ENCODE peak calls at places on chromosome 22, in nine cellular contexts. One of them, this sample, is unnamed.

GRCh38 chr22:21816787-21817496 is 50.5 kb downstream of the MAPK1 start:
- DNase-seq in GM12892: peak
- DNase-seq in breast epithelium: no peak
- DNase-seq in GM23338: no peak
- DNase-seq in esophagus muscularis mucosa: no peak
- DNase-seq in GM12891: peak
- DNase-seq in stomach: no peak
- DNase-seq in transverse colon: no peak
- DNase-seq in HL-60: peak
- DNase-seq in this sample: peak

GRCh38 chr22:21948390-21948789 is 4.3 kb downstream of the PPM1F start:
- DNase-seq in HL-60: no peak
- DNase-seq in GM23338: no peak
- DNase-seq in stomach: no peak
- DNase-seq in breast epithelium: no peak
- DNase-seq in GM12892: no peak
- DNase-seq in transverse colon: no peak
- DNase-seq in esophagus muscularis mucosa: no peak
- DNase-seq in GM12891: no peak
- DNase-seq in this sample: no peak

GRCh38 chr22:36014539-36015072 is 14.0 kb downstream of the RBFOX2 start:
- DNase-seq in HL-60: no peak
- DNase-seq in transverse colon: no peak
- DNase-seq in GM23338: no peak
- DNase-seq in GM12891: no peak
- DNase-seq in stomach: no peak
- DNase-seq in breast epithelium: no peak
- DNase-seq in esophagus muscularis mucosa: no peak
- DNase-seq in GM12892: no peak
- DNase-seq in this sample: no peak

GRCh38 chr22:23359583-23360123 is 179.3 kb downstream of the BCR start:
- DNase-seq in transverse colon: no peak
- DNase-seq in GM12892: no peak
- DNase-seq in stomach: no peak
- DNase-seq in esophagus muscularis mucosa: no peak
- DNase-seq in GM12891: no peak
- DNase-seq in GM23338: no peak
- DNase-seq in breast epithelium: no peak
- DNase-seq in HL-60: no peak
- DNase-seq in this sample: no peak

GRCh38 chr22:36386351-36386899 is 1.3 kb downstream of the MYH9 start:
- DNase-seq in breast epithelium: no peak
- DNase-seq in GM12892: peak
- DNase-seq in stomach: no peak
- DNase-seq in transverse colon: peak
- DNase-seq in esophagus muscularis mucosa: no peak
- DNase-seq in HL-60: no peak
- DNase-seq in GM12891: no peak
- DNase-seq in GM23338: no peak
- DNase-seq in this sample: peak

GRCh38 chr22:19874307-19875060 is 19.8 kb upstream of the GNB1L start:
- DNase-seq in GM12892: peak
- DNase-seq in HL-60: no peak
- DNase-seq in GM23338: peak
- DNase-seq in esophagus muscularis mucosa: no peak
- DNase-seq in stomach: peak
- DNase-seq in breast epithelium: peak
- DNase-seq in GM12891: peak
- DNase-seq in transverse colon: no peak
- DNase-seq in this sample: peak

GRCh38 chr22:40387758-40388157 is 17.4 kb downstream of the SGSM3 start:
- DNase-seq in GM12891: no peak
- DNase-seq in GM12892: no peak
- DNase-seq in stomach: peak
- DNase-seq in transverse colon: peak
- DNase-seq in breast epithelium: no peak
- DNase-seq in HL-60: no peak
- DNase-seq in esophagus muscularis mucosa: no peak
- DNase-seq in GM23338: no peak
- DNase-seq in this sample: no peak

GRCh38 chr22:42805016-42805997 is 51.8 kb downstream of the ARFGAP3 start:
- DNase-seq in HL-60: no peak
- DNase-seq in stomach: peak
- DNase-seq in GM23338: peak
- DNase-seq in GM12891: no peak
- DNase-seq in GM12892: no peak
- DNase-seq in transverse colon: no peak
- DNase-seq in breast epithelium: peak
- DNase-seq in esophagus muscularis mucosa: no peak
- DNase-seq in this sample: peak

DNA sequence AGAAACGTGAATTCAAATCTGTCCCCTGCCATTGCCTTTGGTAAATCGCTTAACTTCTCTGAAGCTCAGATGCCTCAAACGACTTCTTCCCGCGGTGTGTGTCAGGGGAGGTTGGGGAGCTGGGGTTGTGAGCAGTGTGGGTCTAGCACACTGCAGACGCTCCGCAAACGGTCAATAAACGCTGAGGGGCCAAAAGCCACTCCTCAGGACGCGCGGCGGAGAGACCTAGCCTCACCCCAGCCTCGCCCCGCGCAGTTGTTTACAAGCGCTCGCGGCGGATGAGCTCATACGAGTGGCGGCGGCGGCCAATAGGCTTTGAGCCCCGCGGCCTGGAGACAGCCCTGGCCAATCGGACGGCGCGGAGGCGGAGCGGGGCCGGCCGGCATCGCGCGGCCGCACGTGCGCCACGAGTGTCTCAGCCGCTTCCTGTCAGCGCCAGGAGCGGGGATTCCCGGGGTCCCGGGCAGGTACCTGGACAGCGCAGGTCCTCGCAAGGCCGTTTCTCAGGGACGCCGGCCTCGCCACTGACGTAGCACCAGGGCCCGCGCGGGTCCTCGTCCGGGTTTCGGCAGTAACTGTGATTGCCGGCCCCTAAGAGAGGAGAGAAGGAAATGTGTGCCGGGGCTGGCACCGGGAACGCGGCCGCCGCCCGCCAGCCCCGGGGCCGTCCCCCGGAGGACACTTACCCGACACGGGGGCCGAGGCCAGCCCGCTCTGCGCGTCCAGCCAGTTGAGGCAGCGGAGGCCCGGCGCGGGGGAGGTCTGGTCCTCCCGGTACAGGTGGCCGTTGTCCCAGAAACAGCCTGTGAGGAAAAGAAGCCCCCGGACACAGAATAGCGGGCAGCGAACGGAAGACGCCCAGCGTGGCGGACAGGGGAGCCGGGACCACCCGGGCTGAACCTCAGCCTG is 1.5 kb downstream of the PIK3IP1 start:
- DNase-seq in GM23338: peak
- DNase-seq in HL-60: peak
- DNase-seq in transverse colon: peak
- DNase-seq in GM12892: peak
- DNase-seq in esophagus muscularis mucosa: peak
- DNase-seq in GM12891: peak
- DNase-seq in breast epithelium: peak
- DNase-seq in stomach: peak
- DNase-seq in this sample: peak
- TF ChIP-seq POLR2AphosphoS5 in GM23338: no peak
- TF ChIP-seq POLR2AphosphoS5 in HL-60: peak
- TF ChIP-seq POLR2AphosphoS5 in transverse colon: peak
- TF ChIP-seq POLR2AphosphoS5 in GM12892: peak
- TF ChIP-seq POLR2AphosphoS5 in esophagus muscularis mucosa: peak
- TF ChIP-seq POLR2AphosphoS5 in GM12891: peak
- TF ChIP-seq POLR2AphosphoS5 in breast epithelium: peak
- TF ChIP-seq POLR2AphosphoS5 in stomach: peak
- TF ChIP-seq POLR2AphosphoS5 in this sample: peak

GRCh38 chr22:29016067-29016938 is 45.3 kb downstream of the C22orf31 start:
- DNase-seq in breast epithelium: no peak
- DNase-seq in stomach: no peak
- DNase-seq in esophagus muscularis mucosa: no peak
- DNase-seq in HL-60: no peak
- DNase-seq in GM12892: no peak
- DNase-seq in transverse colon: no peak
- DNase-seq in GM23338: no peak
- DNase-seq in GM12891: no peak
- DNase-seq in this sample: no peak

GRCh38 chr22:29011868-29012428 is 49.7 kb downstream of the C22orf31 start:
- DNase-seq in HL-60: no peak
- DNase-seq in GM12892: no peak
- DNase-seq in stomach: no peak
- DNase-seq in GM23338: no peak
- DNase-seq in esophagus muscularis mucosa: no peak
- DNase-seq in GM12891: no peak
- DNase-seq in breast epithelium: no peak
- DNase-seq in transverse colon: peak
- DNase-seq in this sample: no peak

GRCh38 chr22:29014301-29014700 is 47.3 kb downstream of the C22orf31 start:
- DNase-seq in GM23338: no peak
- DNase-seq in esophagus muscularis mucosa: no peak
- DNase-seq in breast epithelium: no peak
- DNase-seq in HL-60: no peak
- DNase-seq in stomach: no peak
- DNase-seq in transverse colon: no peak
- DNase-seq in GM12892: no peak
- DNase-seq in GM12891: no peak
- DNase-seq in this sample: no peak

GRCh38 chr22:29012923-29013322 is 48.7 kb downstream of the C22orf31 start:
- DNase-seq in transverse colon: no peak
- DNase-seq in HL-60: no peak
- DNase-seq in GM12891: no peak
- DNase-seq in stomach: no peak
- DNase-seq in esophagus muscularis mucosa: no peak
- DNase-seq in GM23338: no peak
- DNase-seq in breast epithelium: no peak
- DNase-seq in GM12892: no peak
- DNase-seq in this sample: no peak

GRCh38 chr22:29014773-29015172 is 46.9 kb downstream of the C22orf31 start:
- DNase-seq in breast epithelium: no peak
- DNase-seq in transverse colon: no peak
- DNase-seq in GM12892: no peak
- DNase-seq in GM23338: no peak
- DNase-seq in esophagus muscularis mucosa: no peak
- DNase-seq in HL-60: no peak
- DNase-seq in stomach: no peak
- DNase-seq in GM12891: no peak
- DNase-seq in this sample: no peak
- TF ChIP-seq POLR2AphosphoS5 in breast epithelium: no peak
- TF ChIP-seq POLR2AphosphoS5 in transverse colon: no peak
- TF ChIP-seq POLR2AphosphoS5 in GM12892: no peak
- TF ChIP-seq POLR2AphosphoS5 in GM23338: no peak
- TF ChIP-seq POLR2AphosphoS5 in esophagus muscularis mucosa: no peak
- TF ChIP-seq POLR2AphosphoS5 in HL-60: no peak
- TF ChIP-seq POLR2AphosphoS5 in stomach: no peak
- TF ChIP-seq POLR2AphosphoS5 in GM12891: no peak
- TF ChIP-seq POLR2AphosphoS5 in this sample: no peak

DNA sequence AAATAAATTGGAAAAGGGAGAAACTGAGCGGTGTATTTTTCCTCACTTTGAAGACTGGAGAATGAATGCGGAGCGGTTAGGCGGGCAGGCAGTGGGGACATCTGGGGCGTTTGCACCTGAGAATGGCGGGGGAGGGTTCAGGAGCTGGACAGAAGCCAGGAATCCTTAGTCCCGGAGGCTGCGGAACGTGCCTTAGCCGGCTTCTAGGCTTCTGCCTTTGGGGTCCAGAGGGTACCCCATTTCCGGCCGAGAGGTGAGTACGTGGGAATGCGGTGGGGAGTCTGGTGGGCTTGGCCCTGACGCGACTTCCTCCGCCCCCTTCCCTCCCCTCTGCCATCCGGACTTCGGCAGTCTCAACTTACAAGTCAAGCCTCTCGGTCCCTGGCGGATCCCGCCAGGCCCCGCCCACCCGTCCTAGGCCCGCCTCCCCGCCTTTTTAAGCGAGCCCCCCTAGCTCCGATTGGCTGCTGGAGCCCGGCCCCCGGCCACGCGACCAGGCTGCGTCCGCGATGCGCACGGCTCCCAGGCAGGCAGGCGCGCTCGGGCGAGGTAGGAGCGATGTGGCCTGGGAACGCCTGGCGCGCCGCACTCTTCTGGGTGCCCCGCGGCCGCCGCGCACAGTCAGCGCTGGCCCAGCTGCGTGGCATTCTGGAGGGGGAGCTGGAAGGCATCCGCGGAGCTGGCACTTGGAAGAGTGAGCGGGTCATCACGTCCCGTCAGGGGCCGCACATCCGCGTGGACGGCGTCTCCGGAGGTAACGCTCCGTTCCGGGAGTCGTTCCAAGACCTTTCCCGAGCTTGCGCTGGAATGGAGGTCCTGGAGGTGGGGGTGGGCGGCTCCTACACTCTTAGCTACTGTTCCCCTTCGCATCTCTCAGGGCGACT is at the start of gene GCAT:
- DNase-seq in GM12891: peak
- DNase-seq in HL-60: peak
- DNase-seq in GM23338: peak
- DNase-seq in transverse colon: peak
- DNase-seq in GM12892: peak
- DNase-seq in stomach: peak
- DNase-seq in esophagus muscularis mucosa: peak
- DNase-seq in breast epithelium: peak
- DNase-seq in this sample: peak
- TF ChIP-seq POLR2AphosphoS5 in GM12891: no peak
- TF ChIP-seq POLR2AphosphoS5 in HL-60: peak
- TF ChIP-seq POLR2AphosphoS5 in GM23338: peak
- TF ChIP-seq POLR2AphosphoS5 in transverse colon: peak
- TF ChIP-seq POLR2AphosphoS5 in GM12892: peak
- TF ChIP-seq POLR2AphosphoS5 in stomach: no peak
- TF ChIP-seq POLR2AphosphoS5 in esophagus muscularis mucosa: peak
- TF ChIP-seq POLR2AphosphoS5 in breast epithelium: peak
- TF ChIP-seq POLR2AphosphoS5 in this sample: peak

GRCh38 chr22:17492247-17492646 is 71.1 kb upstream of the SLC25A18 start:
- DNase-seq in breast epithelium: no peak
- DNase-seq in transverse colon: no peak
- DNase-seq in stomach: no peak
- DNase-seq in GM23338: no peak
- DNase-seq in esophagus muscularis mucosa: no peak
- DNase-seq in HL-60: no peak
- DNase-seq in GM12891: no peak
- DNase-seq in GM12892: no peak
- DNase-seq in this sample: no peak

GRCh38 chr22:17489101-17489500 is 74.2 kb upstream of the SLC25A18 start:
- DNase-seq in HL-60: no peak
- DNase-seq in GM12892: no peak
- DNase-seq in transverse colon: no peak
- DNase-seq in GM12891: no peak
- DNase-seq in GM23338: no peak
- DNase-seq in esophagus muscularis mucosa: no peak
- DNase-seq in breast epithelium: no peak
- DNase-seq in stomach: no peak
- DNase-seq in this sample: no peak

GRCh38 chr22:17491090-17491489 is 72.2 kb upstream of the SLC25A18 start:
- DNase-seq in HL-60: no peak
- DNase-seq in transverse colon: no peak
- DNase-seq in GM12891: no peak
- DNase-seq in breast epithelium: no peak
- DNase-seq in stomach: no peak
- DNase-seq in esophagus muscularis mucosa: no peak
- DNase-seq in GM23338: no peak
- DNase-seq in GM12892: no peak
- DNase-seq in this sample: no peak

GRCh38 chr22:17496843-17497242 is 66.5 kb upstream of the SLC25A18 start:
- DNase-seq in breast epithelium: no peak
- DNase-seq in GM12891: no peak
- DNase-seq in HL-60: peak
- DNase-seq in GM23338: no peak
- DNase-seq in transverse colon: no peak
- DNase-seq in esophagus muscularis mucosa: no peak
- DNase-seq in GM12892: no peak
- DNase-seq in stomach: no peak
- DNase-seq in this sample: no peak

GRCh38 chr22:17493384-17493981 is 69.8 kb upstream of the SLC25A18 start:
- DNase-seq in breast epithelium: no peak
- DNase-seq in esophagus muscularis mucosa: no peak
- DNase-seq in GM12892: no peak
- DNase-seq in GM23338: peak
- DNase-seq in GM12891: no peak
- DNase-seq in stomach: no peak
- DNase-seq in transverse colon: no peak
- DNase-seq in HL-60: no peak
- DNase-seq in this sample: no peak
- TF ChIP-seq POLR2AphosphoS5 in breast epithelium: no peak
- TF ChIP-seq POLR2AphosphoS5 in esophagus muscularis mucosa: no peak
- TF ChIP-seq POLR2AphosphoS5 in GM12892: no peak
- TF ChIP-seq POLR2AphosphoS5 in GM23338: no peak
- TF ChIP-seq POLR2AphosphoS5 in GM12891: no peak
- TF ChIP-seq POLR2AphosphoS5 in stomach: no peak
- TF ChIP-seq POLR2AphosphoS5 in transverse colon: no peak
- TF ChIP-seq POLR2AphosphoS5 in HL-60: no peak
- TF ChIP-seq POLR2AphosphoS5 in this sample: no peak